ENCODE peak calls at places on chromosomes 3 and 15, in ten cellular contexts. E is MCF 10A, Q is BE2C, R is suprapubic skin, M is NCI-H524, B is NCI-H510A treated with DMSO at 0.1 percent for 48 hours, Z is HEK293T, X is sciatic nerve, T is T-cell, F is WTC11. L is an unnamed sample.

GRCh38 chr15:92909131-92909781 is 9.1 kb downstream of the CHD2 start:
- DNase-seq in E (no peak), Q (no peak), R (no peak), M (no peak), B (no peak), Z (no peak), X (no peak), T (no peak), F (no peak), L (no peak)

GRCh38 chr3:31079691-31080090 is 185.2 kb upstream of the GADL1 start:
- DNase-seq in E (no peak), Q (no peak), R (no peak), M (no peak), B (no peak), Z (no peak), X (no peak), T (no peak), F (no peak), L (peak; percentile 58)

GRCh38 chr3:188187055-188187454 is 33.1 kb downstream of the LPP start:
- DNase-seq in E (peak; percentile 76), Q (no peak), R (no peak), M (no peak), B (no peak), Z (no peak), X (no peak), T (no peak), F (no peak), L (peak; percentile 65)

GRCh38 chr3:48084929-48085328 is 68.7 kb upstream of the MAP4 start:
- DNase-seq in E (no peak), Q (no peak), R (no peak), M (no peak), B (no peak), Z (no peak), X (no peak), T (no peak), F (no peak), L (no peak)

GRCh38 chr15:95760508-95760907 is 570.0 kb upstream of the NR2F2 start:
- DNase-seq in E (peak; percentile 4), Q (no peak), R (no peak), M (no peak), B (no peak), Z (no peak), X (no peak), T (no peak), F (peak; percentile 65), L (peak; percentile 69)

GRCh38 chr3:185059766-185060165 is 93.1 kb downstream of the C3orf70 start:
- DNase-seq in E (no peak), Q (no peak), R (no peak), M (no peak), B (no peak), Z (no peak), X (no peak), T (no peak), F (no peak), L (no peak)

GRCh38 chr3:46221936-46222335 is 13.8 kb upstream of the CCR1 start:
- DNase-seq in E (no peak), Q (no peak), R (no peak), M (no peak), B (no peak), Z (no peak), X (no peak), T (no peak), F (no peak), L (no peak)

GRCh38 chr3:155870945-155871745 is 695 bp downstream of the GMPS start:
- DNase-seq in E (peak; percentile 63), Q (peak; percentile 53), R (peak; percentile 85), M (peak; percentile 55), B (no peak), Z (peak; percentile 33), X (peak; percentile 75), T (no peak), F (peak; percentile 60), L (peak; percentile 6)

GRCh38 chr3:119350114-119350513 is 55.9 kb downstream of the ARHGAP31 start:
- DNase-seq in E (no peak), Q (no peak), R (no peak), M (no peak), B (no peak), Z (no peak), X (peak; percentile 62), T (no peak), F (peak; percentile 66), L (no peak)

GRCh38 chr3:133914839-133915600 is 19.3 kb upstream of the RAB6B start:
- DNase-seq in E (no peak), Q (no peak), R (no peak), M (peak; percentile 76), B (no peak), Z (no peak), X (no peak), T (no peak), F (no peak), L (no peak)

GRCh38 chr15:69403611-69404010 is 10.5 kb upstream of the KIF23 start:
- DNase-seq in E (peak; percentile 65), Q (no peak), R (no peak), M (peak; percentile 86), B (no peak), Z (no peak), X (no peak), T (no peak), F (no peak), L (peak; percentile 95)

GRCh38 chr3:188583476-188584161 is 429.7 kb downstream of the LPP start:
- DNase-seq in E (no peak), Q (no peak), R (no peak), M (no peak), B (peak; percentile 15), Z (no peak), X (no peak), T (no peak), F (no peak), L (peak; percentile 26)

GRCh38 chr3:180280601-180281000 is 243.9 kb upstream of the PEX5L start:
- DNase-seq in E (peak; percentile 30), Q (no peak), R (no peak), M (no peak), B (no peak), Z (no peak), X (no peak), T (no peak), F (no peak), L (no peak)

GRCh38 chr3:126326629-126327028 is 30.6 kb downstream of the KLF15 start:
- DNase-seq in E (no peak), Q (no peak), R (no peak), M (no peak), B (no peak), Z (no peak), X (no peak), T (no peak), F (no peak), L (no peak)

GRCh38 chr3:146577662-146578061 is 27.5 kb downstream of the PLSCR5 start:
- DNase-seq in E (peak; percentile 60), Q (no peak), R (no peak), M (peak; percentile 59), B (peak; percentile 51), Z (no peak), X (no peak), T (no peak), F (no peak), L (peak; percentile 71)

GRCh38 chr15:98896802-98897732 is 110.5 kb downstream of the PGPEP1L start:
- DNase-seq in E (peak; percentile 98), Q (no peak), R (no peak), M (no peak), B (no peak), Z (peak; percentile 21), X (no peak), T (no peak), F (no peak), L (peak; percentile 100)

GRCh38 chr15:67551207-67551743 is 8.8 kb downstream of the MAP2K5 start:
- DNase-seq in E (no peak), Q (no peak), R (no peak), M (no peak), B (no peak), Z (no peak), X (no peak), T (no peak), F (no peak), L (no peak)

GRCh38 chr3:182697345-182697919 is 95.9 kb upstream of the ATP11B start:
- DNase-seq in E (no peak), Q (no peak), R (no peak), M (peak; percentile 57), B (peak; percentile 68), Z (peak; percentile 35), X (no peak), T (no peak), F (no peak), L (no peak)

GRCh38 chr15:95868450-95868849 is 462.1 kb upstream of the NR2F2 start:
- DNase-seq in E (no peak), Q (no peak), R (no peak), M (no peak), B (no peak), Z (peak; percentile 20), X (no peak), T (no peak), F (no peak), L (no peak)

GRCh38 chr3:138005627-138006026 is 4.3 kb upstream of the CLDN18 start:
- DNase-seq in E (no peak), Q (no peak), R (no peak), M (no peak), B (no peak), Z (no peak), X (no peak), T (no peak), F (no peak), L (no peak)

GRCh38 chr3:99674086-99674789 is 35.8 kb downstream of the COL8A1 start:
- DNase-seq in E (peak; percentile 73), Q (no peak), R (no peak), M (no peak), B (no peak), Z (no peak), X (no peak), T (no peak), F (no peak), L (peak; percentile 31)

GRCh38 chr15:83379574-83379973 is 67.6 kb upstream of the SH3GL3 start:
- DNase-seq in E (peak; percentile 88), Q (no peak), R (peak; percentile 77), M (no peak), B (no peak), Z (no peak), X (no peak), T (no peak), F (peak; percentile 34), L (peak; percentile 38)

GRCh38 chr3:187072582-187072981 is 66.7 kb downstream of the RPL39L start:
- DNase-seq in E (no peak), Q (no peak), R (no peak), M (no peak), B (no peak), Z (no peak), X (no peak), T (no peak), F (no peak), L (no peak)

L was measured in fibroblast of villous mesenchyme.